ENCODE peak calls at places on chromosomes 16 and 17, in seven cellular contexts. H, Z, U, Y, C, G and E are unnamed samples.

GRCh38 chr17:76914937-76915336 is 46.7 kb downstream of the MGAT5B start:
- DNase-seq in H (no peak), Y (no peak), C (no peak), Z (no peak), G (no peak), U (no peak), E (no peak)

GRCh38 chr16:85958731-85959130 is 59.8 kb downstream of the IRF8 start:
- DNase-seq in U (no peak), G (no peak), Z (no peak), Y (no peak), H (no peak), C (no peak), E (no peak)

GRCh38 chr16:77063617-77064016 is 127.4 kb upstream of the MON1B start:
- DNase-seq in G (no peak), C (no peak), Z (no peak), U (no peak), H (no peak), Y (no peak), E (no peak)

GRCh38 chr17:31877911-31878702 is 19.1 kb upstream of the COPRS start:
- DNase-seq in Y (no peak), G (peak), U (peak), C (no peak), H (no peak), Z (no peak), E (peak)

GRCh38 chr17:63701477-63702222 is 1.7 kb upstream of the LIMD2 start:
- DNase-seq in U (no peak), H (no peak), Y (no peak), C (no peak), G (no peak), Z (peak), E (peak)

GRCh38 chr16:49810769-49811315 is 45.1 kb downstream of the ZNF423 start:
- DNase-seq in Y (no peak), U (no peak), G (no peak), Z (no peak), H (no peak), C (no peak), E (no peak)

GRCh38 chr17:35103271-35103670 is 16.4 kb downstream of the RAD51D start:
- DNase-seq in C (no peak), U (no peak), H (no peak), Z (no peak), G (no peak), Y (no peak), E (no peak)

GRCh38 chr16:65634291-65634690 is 512.4 kb upstream of the CDH11 start:
- DNase-seq in H (peak), C (peak), U (no peak), Z (no peak), Y (no peak), G (peak), E (no peak)

GRCh38 chr17:62824290-62825135 is 16.4 kb upstream of the MARCHF10 start:
- DNase-seq in Y (no peak), G (peak), C (peak), Z (no peak), U (peak), H (peak), E (no peak)

GRCh38 chr17:40819528-40820125 is 2.8 kb downstream of the KRT10 start:
- DNase-seq in U (no peak), Y (no peak), G (peak), H (no peak), C (no peak), Z (no peak), E (no peak)

GRCh38 chr16:12419151-12419550 is 384.5 kb downstream of the CPPED1 start:
- DNase-seq in Z (no peak), Y (no peak), G (no peak), C (no peak), H (no peak), U (no peak), E (no peak)